ENCODE peak calls at places on chromosome 15, in nine cellular contexts. W, I, B, J, N, O, T, L and Z are unnamed samples.

GRCh38 chr15:90564109-90564508 is 34.4 kb downstream of the CRTC3 start:
- DNase-seq in O (no peak), I (no peak), N (no peak), B (no peak), W (no peak), L (no peak), T (no peak), J (no peak), Z (no peak)

GRCh38 chr15:29409890-29410289 is 140.3 kb upstream of the NSMCE3 start:
- DNase-seq in W (no peak), L (no peak), O (no peak), N (no peak), T (no peak), I (no peak), B (no peak), J (no peak), Z (no peak)

GRCh38 chr15:100686725-100687488 is 84.5 kb downstream of the ASB7 start:
- DNase-seq in B (no peak), L (peak; percentile 72), O (no peak), T (no peak), J (no peak), N (no peak), I (peak; percentile 93), W (no peak), Z (no peak)

GRCh38 chr15:86555939-86556725 is 476.5 kb downstream of the AGBL1 start:
- DNase-seq in B (no peak), O (no peak), J (no peak), W (no peak), I (no peak), N (no peak), L (no peak), T (no peak), Z (no peak)

GRCh38 chr15:34789326-34789725 is 6.0 kb downstream of the ACTC1 start:
- DNase-seq in O (no peak), B (no peak), J (no peak), N (no peak), I (no peak), L (no peak), T (no peak), W (no peak), Z (no peak)

GRCh38 chr15:66766282-66767228 is 64.5 kb downstream of the SMAD6 start:
- DNase-seq in N (no peak), L (peak; percentile 84), J (no peak), B (no peak), T (no peak), O (no peak), W (no peak), I (peak; percentile 52), Z (peak; percentile 15)

GRCh38 chr15:38524156-38524555 is 40.5 kb downstream of the RASGRP1 start:
- DNase-seq in I (peak; percentile 63), W (no peak), B (no peak), L (peak; percentile 50), J (no peak), N (no peak), T (no peak), O (no peak), Z (no peak)

GRCh38 chr15:66927326-66928077 is 137.9 kb upstream of the SMAD3 start:
- DNase-seq in B (no peak), T (no peak), N (no peak), J (no peak), W (no peak), O (no peak), L (peak; percentile 51), I (peak; percentile 55), Z (no peak)

GRCh38 chr15:58477228-58477627 is 45.4 kb downstream of the LIPC start:
- DNase-seq in O (no peak), T (no peak), W (no peak), I (no peak), J (no peak), B (no peak), L (no peak), N (no peak), Z (no peak)

GRCh38 chr15:90660195-90660995 is 56.8 kb upstream of the BLM start:
- DNase-seq in L (peak; percentile 91), B (no peak), T (peak; percentile 65), W (peak; percentile 50), J (peak; percentile 68), I (peak; percentile 90), O (no peak), N (peak; percentile 79), Z (peak; percentile 58)

DNA sequence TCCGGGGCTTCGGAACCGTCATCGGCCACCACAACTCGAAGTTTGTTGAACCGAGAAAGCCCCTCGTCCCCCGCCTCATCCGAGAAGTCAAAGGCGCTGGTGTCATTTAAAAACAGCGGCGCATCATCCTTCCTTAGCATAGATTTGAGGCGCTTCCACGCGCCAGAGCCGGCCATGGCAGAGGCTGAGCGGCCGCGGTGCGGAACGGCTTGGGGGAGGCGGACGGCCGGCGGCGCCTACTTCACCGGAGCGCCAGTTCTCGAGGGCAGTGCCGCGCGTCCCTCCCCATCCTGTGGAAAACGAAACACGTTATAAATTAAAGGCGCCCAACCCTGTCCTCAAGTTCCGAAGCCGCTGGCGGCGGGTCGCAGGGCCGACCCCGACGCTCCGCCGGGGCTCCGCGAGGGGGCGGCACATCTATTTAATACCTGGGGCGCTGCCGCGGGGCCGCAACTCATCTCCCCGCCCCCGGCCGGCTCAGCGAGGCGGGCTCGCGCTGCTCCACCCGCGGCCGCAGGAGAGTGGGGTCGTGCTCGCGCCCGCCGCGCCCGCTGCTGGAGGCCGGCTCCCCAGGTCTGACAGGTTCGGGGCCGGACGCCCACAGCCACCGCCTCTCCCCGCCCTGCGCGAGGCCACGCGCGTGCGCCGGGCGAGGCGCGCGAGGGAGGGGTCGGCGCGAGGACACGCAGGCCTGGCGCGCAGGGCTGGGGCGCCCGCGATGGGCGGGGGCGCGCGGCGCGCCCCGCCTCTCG is at the start of gene SLC30A4:
- DNase-seq in B (peak; percentile 43), I (peak; percentile 53), N (peak; percentile 88), T (peak; percentile 7), W (peak; percentile 59), L (peak; percentile 42), O (peak; percentile 83), J (peak; percentile 64), Z (peak; percentile 81)
- TF ChIP-seq CTCF in B (no peak), I (no peak), N (peak; percentile 52), T (peak; percentile 29), W (no peak), L (peak; percentile 36), O (peak; percentile 59), J (peak; percentile 32), Z (no peak)

GRCh38 chr15:68205558-68205944 is 419 bp upstream of the CALML4 start:
- DNase-seq in T (no peak), N (no peak), I (no peak), B (no peak), W (no peak), O (no peak), J (no peak), L (no peak), Z (no peak)

GRCh38 chr15:68203956-68204355 is 1.2 kb downstream of the CALML4 start:
- DNase-seq in L (no peak), J (no peak), T (no peak), O (peak; percentile 54), I (no peak), B (no peak), W (no peak), N (no peak), Z (no peak)

GRCh38 chr15:68204361-68204760 is 771 bp downstream of the CALML4 start:
- DNase-seq in N (peak; percentile 6), O (peak; percentile 36), T (no peak), B (no peak), I (no peak), W (no peak), L (no peak), J (no peak), Z (no peak)

GRCh38 chr15:68205949-68206539 is 912 bp upstream of the CALML4 start:
- DNase-seq in T (no peak), W (no peak), J (no peak), I (no peak), L (no peak), B (no peak), N (peak; percentile 19), O (no peak), Z (no peak)

DNA sequence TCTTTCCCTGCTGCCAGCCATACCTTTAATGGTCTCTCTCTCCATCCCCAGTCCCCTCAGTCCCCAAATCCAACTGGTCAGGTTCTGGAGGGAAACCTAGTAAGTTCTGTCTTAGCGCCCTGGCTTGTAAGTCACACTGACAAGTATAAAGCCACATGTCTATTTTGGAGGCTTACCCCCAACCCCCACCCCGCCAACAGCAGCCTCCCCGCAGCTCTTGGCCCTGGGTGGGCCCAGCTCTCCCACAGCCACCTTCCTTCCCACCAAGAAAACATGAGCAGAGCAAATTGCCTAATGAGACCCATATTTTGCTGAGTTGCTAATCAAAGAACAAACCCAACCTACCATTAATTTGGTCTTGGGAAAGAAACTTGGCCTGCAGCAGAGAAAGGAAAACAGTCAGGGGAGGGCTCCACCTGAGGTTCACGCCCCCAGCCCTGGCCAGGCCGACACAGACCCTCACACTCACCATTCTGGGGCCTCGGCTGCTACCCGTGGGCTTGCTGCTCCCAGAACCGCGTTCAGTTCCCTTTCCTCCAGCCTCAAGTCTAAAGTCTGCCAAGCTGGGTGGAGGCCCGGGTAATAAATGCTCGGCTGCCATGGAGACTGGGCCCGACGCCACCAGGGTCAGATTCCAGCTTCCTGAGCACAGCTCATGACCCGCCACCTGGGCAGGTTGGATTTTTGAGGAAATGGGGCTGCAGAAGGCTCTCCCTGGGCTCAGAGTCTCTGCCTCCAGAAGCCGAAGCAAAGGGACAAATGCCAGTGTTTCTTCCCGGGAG is at the start of gene CALML4:
- DNase-seq in J (peak; percentile 70), L (no peak), T (no peak), B (no peak), O (peak; percentile 66), N (peak; percentile 13), W (no peak), I (no peak), Z (peak; percentile 89)
- TF ChIP-seq CTCF in J (no peak), L (no peak), T (no peak), B (no peak), O (no peak), N (no peak), W (no peak), I (no peak), Z (no peak)

DNA sequence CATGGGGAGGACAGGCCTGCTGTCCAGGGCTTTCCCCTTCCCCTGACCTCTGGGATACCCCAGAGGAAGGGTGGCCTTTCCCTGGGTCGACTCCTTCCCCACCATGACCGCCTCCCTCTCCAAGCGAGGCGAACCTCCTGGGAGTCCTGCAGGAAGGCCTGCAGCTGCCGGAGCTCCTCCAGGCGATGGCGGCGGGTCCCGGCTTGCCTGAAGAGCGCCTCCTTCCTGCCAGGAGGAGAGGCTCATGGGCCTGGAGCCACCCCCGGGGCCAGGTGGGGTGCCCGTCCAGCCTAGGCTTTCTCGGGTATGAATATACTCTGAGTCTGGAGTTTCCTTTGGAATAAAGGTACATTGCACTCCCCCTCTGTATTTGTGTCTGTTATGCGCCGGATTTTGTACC is 20.1 kb downstream of the PLA2G4B start:
- DNase-seq in W (no peak), T (no peak), N (no peak), L (no peak), I (no peak), O (no peak), B (no peak), J (no peak), Z (no peak)
- TF ChIP-seq CTCF in W (no peak), T (no peak), N (no peak), L (no peak), I (no peak), O (no peak), B (no peak), J (no peak), Z (no peak)

DNA sequence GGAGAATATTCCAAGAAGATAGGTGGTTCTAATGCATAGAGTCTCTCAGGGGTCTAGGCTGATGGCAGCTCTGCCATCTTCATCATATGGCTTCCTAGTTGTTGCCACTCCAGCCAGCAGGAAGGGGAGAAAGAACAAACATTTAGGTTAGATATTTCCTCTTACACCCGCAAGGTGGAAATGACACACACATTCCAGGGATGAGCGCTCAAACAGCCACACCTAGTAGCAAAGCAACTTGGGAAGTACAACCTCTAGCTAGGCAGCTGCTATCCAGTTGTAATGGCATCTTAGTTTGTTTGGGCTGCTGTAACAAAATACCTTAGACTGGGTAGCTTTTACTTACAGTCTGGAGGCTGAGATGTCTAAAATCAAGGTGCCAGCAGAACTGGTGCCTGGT is 51.9 kb upstream of the ADAMTSL3 start:
- DNase-seq in L (no peak), J (no peak), O (no peak), I (no peak), W (no peak), B (no peak), N (no peak), T (no peak), Z (no peak)
- TF ChIP-seq CTCF in L (no peak), J (no peak), O (no peak), I (no peak), W (no peak), B (no peak), N (no peak), T (no peak), Z (no peak)